ENCODE peak calls at places on chromosomes 12 and 14, in six cellular contexts. H is endothelial cell, F is HepG2, N is heart left ventricle, W is dorsolateral prefrontal cortex, L is mammary epithelial cell. U is an unnamed sample.
A peak's percentile ranks its signal among the peaks of the same experiment; 100 is the strongest.

GRCh38 chr12:124764451-124764850 is 99.2 kb downstream of the SCARB1 start:
- DNase-seq in H (no peak), F (no peak), N (no peak), W (no peak), L (peak; percentile 65), U (no peak)

GRCh38 chr14:65006251-65006721 is 19.6 kb downstream of the FNTB start:
- DNase-seq in H (no peak), F (no peak), N (no peak), W (no peak), L (no peak), U (no peak)

GRCh38 chr12:92502417-92503028 is 200.3 kb upstream of the PLEKHG7 start:
- DNase-seq in H (no peak), F (peak; percentile 24), N (no peak), W (no peak), L (no peak), U (peak; percentile 19)

GRCh38 chr12:46209914-46210834 is 58.7 kb downstream of the SLC38A1 start:
- DNase-seq in H (no peak), F (peak; percentile 11), N (peak; percentile 68), W (no peak), L (peak; percentile 96), U (no peak)

GRCh38 chr12:79055926-79056674 is 191.5 kb downstream of the SYT1 start:
- DNase-seq in H (no peak), F (no peak), N (no peak), W (no peak), L (peak; percentile 82), U (no peak)

GRCh38 chr14:26730929-26731618 is 133.2 kb upstream of the NOVA1 start:
- DNase-seq in H (peak; percentile 41), F (no peak), N (no peak), W (no peak), L (no peak), U (no peak)

GRCh38 chr12:122474324-122474716 is 26.4 kb downstream of the ZCCHC8 start:
- DNase-seq in H (no peak), F (no peak), N (no peak), W (no peak), L (no peak), U (no peak)

GRCh38 chr14:23443411-23443812 is 8.0 kb upstream of the MYH7 start:
- DNase-seq in H (no peak), F (no peak), N (no peak), W (no peak), L (no peak), U (no peak)

GRCh38 chr12:125050868-125051267 is 14.4 kb upstream of the AACS start:
- DNase-seq in H (no peak), F (no peak), N (no peak), W (no peak), L (no peak), U (no peak)

GRCh38 chr14:77265561-77266335 is 5.3 kb downstream of the NGB start:
- DNase-seq in H (no peak), F (no peak), N (no peak), W (no peak), L (no peak), U (no peak)

GRCh38 chr14:67371247-67372148 is 11.4 kb downstream of the EIF2S1 start:
- DNase-seq in H (no peak), F (no peak), N (no peak), W (no peak), L (no peak), U (no peak)

GRCh38 chr14:67370830-67371229 is 10.7 kb downstream of the EIF2S1 start:
- DNase-seq in H (no peak), F (no peak), N (no peak), W (no peak), L (no peak), U (no peak)

GRCh38 chr14:67377916-67378315 is 17.8 kb downstream of the EIF2S1 start:
- DNase-seq in H (no peak), F (no peak), N (no peak), W (no peak), L (no peak), U (no peak)

GRCh38 chr14:67373347-67373746 is 13.2 kb downstream of the EIF2S1 start:
- DNase-seq in H (no peak), F (no peak), N (no peak), W (no peak), L (peak; percentile 16), U (peak; percentile 34)

DNA sequence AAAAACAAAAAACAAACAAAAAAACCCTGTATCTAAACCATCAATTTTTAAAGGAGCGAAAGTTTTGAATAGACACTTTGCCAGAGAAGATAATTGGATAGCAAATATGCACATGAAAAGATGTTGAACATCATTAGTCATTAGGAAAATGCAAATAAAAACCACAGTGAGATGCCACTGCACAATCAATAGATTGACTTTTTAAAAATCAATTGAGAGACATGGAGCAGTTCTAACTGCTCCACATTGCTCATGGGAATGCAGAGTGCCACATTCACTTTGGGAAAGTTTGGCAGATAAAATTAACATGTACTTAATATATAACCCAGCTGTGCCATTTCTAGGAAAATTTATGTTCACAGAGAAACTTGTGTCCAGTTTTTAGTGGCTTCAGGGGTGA is 12.7 kb downstream of the EIF2S1 start:
- DNase-seq in H (no peak), F (no peak), N (no peak), W (no peak), L (no peak), U (no peak)
- TF ChIP-seq CTCF in H (no peak), F (no peak), N (no peak), W (no peak), L (no peak), U (no peak)

GRCh38 chr14:57461777-57462320 is 31.8 kb downstream of the CCDC198 start:
- DNase-seq in H (no peak), F (no peak), N (no peak), W (no peak), L (peak; percentile 14), U (no peak)
- TF ChIP-seq CTCF in H (no peak), F (no peak), N (no peak), W (no peak), L (no peak), U (no peak)

GRCh38 chr12:48980953-48981756 is 3.0 kb downstream of the WNT1 start:
- DNase-seq in H (no peak), F (no peak), N (no peak), W (no peak), L (no peak), U (peak; percentile 49)
- TF ChIP-seq CTCF in H (no peak), F (peak; percentile 2), N (no peak), W (no peak), L (no peak), U (peak; percentile 30)

DNA sequence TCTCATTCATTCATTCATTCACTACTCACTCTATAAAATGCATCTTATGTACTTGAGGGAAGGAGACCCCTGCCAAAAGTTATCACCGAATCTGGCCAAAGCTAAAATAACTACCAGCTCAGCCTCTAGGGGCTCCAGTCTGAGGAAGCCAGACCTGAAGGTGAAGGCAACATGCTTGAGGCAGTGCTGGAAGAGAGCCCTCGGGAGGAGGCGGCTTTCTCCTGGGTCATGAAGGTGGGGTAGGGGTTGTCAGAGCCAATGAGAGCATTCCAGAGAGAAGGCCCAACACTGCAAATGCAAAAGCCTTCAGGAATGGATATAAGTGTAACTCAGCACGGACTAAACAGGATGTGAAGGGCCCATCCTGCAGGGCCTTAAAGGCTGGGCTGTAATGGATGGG is 62.4 kb downstream of the GSC start:
- DNase-seq in H (no peak), F (no peak), N (no peak), W (no peak), L (no peak), U (no peak)
- TF ChIP-seq CTCF in H (no peak), F (no peak), N (no peak), W (no peak), L (no peak), U (no peak)

GRCh38 chr14:106210650-106211049 is 684.3 kb downstream of the TMEM121 start:
- DNase-seq in H (no peak), F (no peak), N (no peak), W (no peak), L (no peak), U (no peak)
- TF ChIP-seq CTCF in H (no peak), F (peak; percentile 28), N (no peak), W (no peak), L (no peak), U (peak; percentile 16)

U was measured in GM10248.